ENCODE peak calls at places on chromosomes 6 and 20, in nine cellular contexts. P is cardiac muscle cell; K is stimulated activated CD8-positive, alpha-beta memory T cell treated with anti-CD3 and anti-CD28 coated beads, Interleukin-7, amount 100 ng/mL, for 1 hour; O is NCI-H1092 treated with DMSO at 0.1 percent for 48 hours; R is hepatocyte; N is naive thymus-derived CD8-positive, alpha-beta T cell; Y is DMS79; A is AG04450; F is Calu3. E is an unnamed sample.

GRCh38 chr6:44143731-44144130 is 14.9 kb upstream of the CAPN11 start:
- DNase-seq in P (no peak), K (no peak), O (no peak), R (no peak), N (no peak), Y (no peak), A (no peak), F (no peak), E (no peak)

GRCh38 chr6:93567164-93567563 is 147.8 kb upstream of the EPHA7 start:
- DNase-seq in P (no peak), K (no peak), O (no peak), R (no peak), N (no peak), Y (no peak), A (no peak), F (no peak), E (no peak)

GRCh38 chr6:142918339-142919042 is 26.5 kb downstream of the HIVEP2 start:
- DNase-seq in P (no peak), K (no peak), O (no peak), R (no peak), N (no peak), Y (peak), A (no peak), F (no peak), E (no peak)

GRCh38 chr20:51094221-51094620 is 71.3 kb upstream of the KCNG1 start:
- DNase-seq in P (no peak), K (no peak), O (no peak), R (no peak), N (no peak), Y (no peak), A (no peak), F (no peak), E (no peak)

GRCh38 chr6:133254552-133255228 is 13.5 kb downstream of the EYA4 start:
- DNase-seq in P (peak), K (no peak), O (peak), R (no peak), N (no peak), Y (no peak), A (no peak), F (no peak), E (no peak)

GRCh38 chr6:56475736-56476457 is 166.8 kb downstream of the DST start:
- DNase-seq in P (peak), K (no peak), O (peak), R (peak), N (no peak), Y (peak), A (no peak), F (peak), E (peak)

GRCh38 chr6:90184334-90185298 is 112.0 kb downstream of the BACH2 start:
- DNase-seq in P (peak), K (no peak), O (no peak), R (peak), N (peak), Y (peak), A (peak), F (peak), E (peak)

GRCh38 chr20:60316759-60317158 is 358.5 kb downstream of the CDH26 start:
- DNase-seq in P (no peak), K (no peak), O (no peak), R (no peak), N (no peak), Y (no peak), A (no peak), F (no peak), E (no peak)

GRCh38 chr20:63641792-63642517 is 11.3 kb downstream of the STMN3 start:
- DNase-seq in P (peak), K (peak), O (peak), R (peak), N (peak), Y (peak), A (no peak), F (peak), E (peak)

GRCh38 chr20:33719277-33719988 is 677 bp downstream of the PXMP4 start:
- DNase-seq in P (no peak), K (no peak), O (no peak), R (no peak), N (no peak), Y (no peak), A (no peak), F (no peak), E (no peak)

GRCh38 chr6:169827372-169827771 is 76.0 kb downstream of the ERMARD start:
- DNase-seq in P (no peak), K (no peak), O (no peak), R (no peak), N (no peak), Y (no peak), A (no peak), F (no peak), E (no peak)

GRCh38 chr6:62039602-62040001 is 246.4 kb downstream of the KHDRBS2 start:
- DNase-seq in P (no peak), K (no peak), O (no peak), R (no peak), N (no peak), Y (no peak), A (no peak), F (no peak), E (no peak)

GRCh38 chr20:13995086-13995665 is at the start of gene MACROD2:
- DNase-seq in P (peak), K (no peak), O (peak), R (peak), N (peak), Y (peak), A (no peak), F (peak), E (peak)

GRCh38 chr6:129731396-129731795 is 21.4 kb upstream of the ARHGAP18 start:
- DNase-seq in P (no peak), K (no peak), O (no peak), R (no peak), N (no peak), Y (no peak), A (no peak), F (no peak), E (no peak)

GRCh38 chr6:14792118-14792955 is 453.5 kb upstream of the JARID2 start:
- DNase-seq in P (no peak), K (no peak), O (no peak), R (no peak), N (no peak), Y (no peak), A (no peak), F (no peak), E (no peak)